ENCODE peak calls at places on chromosomes 12 and 14, in seven cellular contexts. O is progenitor cell of endocrine pancreas, P is pancreas, S is dorsolateral prefrontal cortex, V is foreskin fibroblast, R is fibroblast of mammary gland, Q is natural killer cell. A is an unnamed sample.
A peak's percentile ranks its signal among the peaks of the same experiment; 100 is the strongest.

GRCh38 chr12:1474567-1475153 is 119.7 kb downstream of the FBXL14 start:
- DNase-seq in O (no peak), P (no peak), S (no peak), V (peak; percentile 97), R (peak; percentile 97), Q (no peak), A (no peak)

GRCh38 chr12:47218191-47218654 is 138.5 kb upstream of the AMIGO2 start:
- DNase-seq in O (no peak), P (no peak), S (no peak), V (no peak), R (no peak), Q (no peak), A (no peak)

GRCh38 chr12:68180792-68181744 is 21.5 kb upstream of the IFNG start:
- DNase-seq in O (no peak), P (no peak), S (no peak), V (no peak), R (peak; percentile 46), Q (no peak), A (no peak)

GRCh38 chr14:104659764-104660523 is 29.5 kb upstream of the INF2 start:
- DNase-seq in O (no peak), P (no peak), S (no peak), V (no peak), R (no peak), Q (no peak), A (peak; percentile 87)

GRCh38 chr14:68981124-68981523 is 2.0 kb upstream of the ACTN1 start:
- DNase-seq in O (no peak), P (no peak), S (no peak), V (no peak), R (no peak), Q (no peak), A (no peak)

GRCh38 chr12:66049538-66050282 is 80.8 kb downstream of the LLPH start:
- DNase-seq in O (no peak), P (no peak), S (no peak), V (no peak), R (no peak), Q (no peak), A (no peak)

GRCh38 chr14:102314242-102315011 is 5.1 kb upstream of the ZNF839 start:
- DNase-seq in O (peak; percentile 71), P (peak; percentile 77), S (peak; percentile 78), V (peak; percentile 93), R (peak; percentile 84), Q (peak; percentile 78), A (no peak)

GRCh38 chr14:101008631-101009336 is 105.3 kb upstream of the RTL1 start:
- DNase-seq in O (no peak), P (no peak), S (no peak), V (peak; percentile 82), R (peak; percentile 76), Q (no peak), A (no peak)

GRCh38 chr12:32163596-32163995 is 56.9 kb downstream of the BICD1 start:
- DNase-seq in O (no peak), P (no peak), S (no peak), V (peak; percentile 35), R (peak; percentile 47), Q (no peak), A (no peak)

GRCh38 chr12:20629414-20630156 is 65.5 kb upstream of the SLCO1C1 start:
- DNase-seq in O (no peak), P (peak; percentile 14), S (no peak), V (peak; percentile 14), R (peak; percentile 42), Q (no peak), A (no peak)

GRCh38 chr12:3698218-3698974 is 54.5 kb downstream of the CRACR2A start:
- DNase-seq in O (no peak), P (no peak), S (no peak), V (peak; percentile 96), R (peak; percentile 97), Q (no peak), A (no peak)

GRCh38 chr14:106185837-106186233 is 659.5 kb downstream of the TMEM121 start:
- DNase-seq in O (no peak), P (no peak), S (no peak), V (no peak), R (no peak), Q (peak; percentile 58), A (no peak)

GRCh38 chr12:94149781-94150482 is 1.6 kb downstream of the PLXNC1 start:
- DNase-seq in O (peak; percentile 20), P (no peak), S (no peak), V (peak; percentile 49), R (peak; percentile 25), Q (no peak), A (peak; percentile 77)

GRCh38 chr14:49220492-49220891 is 365.7 kb downstream of the RPS29 start:
- DNase-seq in O (no peak), P (no peak), S (no peak), V (no peak), R (no peak), Q (no peak), A (no peak)

GRCh38 chr12:6292606-6293005 is 17.9 kb upstream of the PLEKHG6 start:
- DNase-seq in O (no peak), P (no peak), S (no peak), V (peak; percentile 85), R (peak; percentile 90), Q (no peak), A (no peak)

GRCh38 chr14:105911006-105911847 is 384.8 kb downstream of the TMEM121 start:
- DNase-seq in O (no peak), P (no peak), S (no peak), V (no peak), R (no peak), Q (no peak), A (peak; percentile 77)

GRCh38 chr14:72549026-72549425 is 344.9 kb downstream of the DPF3 start:
- DNase-seq in O (no peak), P (no peak), S (no peak), V (no peak), R (no peak), Q (no peak), A (no peak)

DNA sequence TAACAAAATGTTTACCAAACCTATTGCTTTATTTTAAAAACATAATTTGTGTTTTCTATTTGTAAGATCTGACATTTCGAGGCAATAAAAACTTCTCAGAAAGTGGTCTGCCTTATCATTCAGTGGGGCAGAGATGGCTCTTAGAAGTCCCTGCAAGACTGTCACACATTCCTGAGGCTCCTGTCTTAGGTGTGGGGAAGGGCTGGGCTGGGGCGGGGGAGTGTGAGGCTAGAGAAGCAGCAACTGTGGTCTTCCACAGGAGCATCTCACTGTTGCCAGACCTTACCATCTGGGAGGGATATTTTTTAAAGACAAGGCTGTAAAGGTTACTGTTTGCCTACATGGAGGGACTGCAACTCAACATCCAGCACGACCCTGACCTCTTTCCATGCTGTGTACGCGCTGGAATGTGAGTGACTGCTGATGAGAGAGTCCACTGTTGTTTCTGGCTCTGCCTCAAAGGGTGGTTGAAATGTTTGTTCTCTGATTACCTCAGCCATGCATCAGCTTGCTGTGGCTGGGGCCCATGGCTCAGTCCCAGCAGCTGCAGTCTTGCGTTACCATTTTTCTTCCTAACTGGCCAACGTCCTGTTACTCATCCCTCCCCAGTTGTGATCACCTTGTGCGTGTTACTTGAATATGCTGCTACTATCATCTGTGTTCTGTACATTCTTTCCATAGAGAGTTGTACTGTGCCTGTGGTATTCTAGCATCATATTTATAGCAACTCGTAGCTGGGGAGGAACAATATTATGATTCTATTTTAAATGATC is 12.4 kb downstream of the ERG28 start:
- DNase-seq in O (no peak), P (peak; percentile 76), S (no peak), V (peak; percentile 98), R (peak; percentile 98), Q (no peak), A (no peak)
- TF ChIP-seq CTCF in O (no peak), P (no peak), S (no peak), V (no peak), R (no peak), Q (no peak), A (no peak)

GRCh38 chr12:10959777-10960176 is 20.7 kb upstream of the TAS2R14 start:
- DNase-seq in O (no peak), P (no peak), S (peak; percentile 33), V (peak; percentile 17), R (peak; percentile 36), Q (no peak), A (no peak)
- TF ChIP-seq CTCF in O (no peak), P (no peak), S (peak; percentile 63), V (no peak), R (peak; percentile 8), Q (no peak), A (peak; percentile 22)

GRCh38 chr12:51262758-51263177 is 7.4 kb downstream of the SMAGP start:
- DNase-seq in O (no peak), P (peak; percentile 82), S (no peak), V (peak; percentile 74), R (peak; percentile 66), Q (no peak), A (peak; percentile 46)
- TF ChIP-seq CTCF in O (peak; percentile 18), P (peak; percentile 18), S (no peak), V (peak; percentile 21), R (peak; percentile 38), Q (no peak), A (peak; percentile 69)

DNA sequence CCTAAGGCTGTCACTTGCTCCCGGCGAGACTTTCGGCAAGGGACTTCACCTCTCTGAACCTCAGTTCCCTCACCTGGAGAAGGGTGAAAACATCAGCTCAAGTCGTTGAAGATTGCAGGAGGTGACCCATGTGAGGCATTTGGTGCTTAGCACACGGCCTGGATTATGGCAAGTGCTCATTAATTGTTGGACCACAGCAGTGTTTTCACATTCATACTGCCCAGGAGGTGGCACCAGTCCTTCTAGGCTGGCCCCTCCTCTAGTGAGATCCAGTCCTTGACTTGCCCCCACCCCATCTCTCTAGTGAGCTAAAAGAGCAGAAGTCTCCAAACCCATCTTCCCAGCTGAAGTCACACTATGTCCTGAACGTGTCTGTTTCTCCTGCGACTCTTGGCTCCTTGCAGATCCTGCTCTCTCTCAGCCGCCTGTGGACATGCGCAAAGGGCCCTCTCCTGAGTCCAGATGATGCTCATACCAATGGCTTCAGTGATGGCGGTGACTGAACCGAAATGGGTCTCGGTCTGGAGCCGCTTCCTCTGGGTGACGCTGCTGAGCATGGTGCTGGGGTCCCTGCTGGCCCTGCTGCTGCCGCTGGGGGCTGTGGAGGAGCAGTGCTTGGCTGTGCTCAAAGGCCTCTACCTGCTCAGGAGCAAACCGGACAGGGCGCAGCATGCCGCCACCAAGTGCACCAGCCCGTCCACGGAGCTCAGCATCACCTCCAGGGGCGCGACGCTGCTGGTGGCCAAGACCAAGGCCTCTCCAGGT is 1.6 kb downstream of the FICD start:
- DNase-seq in O (no peak), P (no peak), S (no peak), V (peak; percentile 45), R (peak; percentile 21), Q (no peak), A (no peak)
- TF ChIP-seq CTCF in O (no peak), P (no peak), S (no peak), V (no peak), R (no peak), Q (no peak), A (peak; percentile 40)

GRCh38 chr12:79006306-79006705 is 141.7 kb downstream of the SYT1 start:
- DNase-seq in O (no peak), P (no peak), S (no peak), V (peak; percentile 31), R (peak; percentile 23), Q (no peak), A (no peak)
- TF ChIP-seq CTCF in O (peak; percentile 8), P (no peak), S (no peak), V (no peak), R (peak; percentile 35), Q (no peak), A (peak; percentile 68)

GRCh38 chr14:43706901-43707300 is 800.2 kb downstream of the FSCB start:
- DNase-seq in O (no peak), P (no peak), S (no peak), V (no peak), R (peak; percentile 19), Q (no peak), A (no peak)
- TF ChIP-seq CTCF in O (no peak), P (no peak), S (no peak), V (no peak), R (no peak), Q (no peak), A (no peak)

GRCh38 chr14:20662968-20663731 is 21.2 kb upstream of the RNASE4 start:
- DNase-seq in O (no peak), P (peak; percentile 78), S (peak; percentile 44), V (peak; percentile 69), R (peak; percentile 88), Q (peak; percentile 68), A (no peak)
- TF ChIP-seq CTCF in O (peak; percentile 40), P (peak; percentile 35), S (peak; percentile 50), V (peak; percentile 35), R (peak; percentile 58), Q (peak; percentile 45), A (peak; percentile 59)

A was measured in chondrocyte.